ENCODE peak calls at places on chromosomes 7 and 10, in four cellular contexts. R is SK-N-SH, T is GM12878, J is H1. W is an unnamed sample.

GRCh38 chr10:116201670-116202430 is 71.2 kb downstream of the GFRA1 start:
- DNase-seq in T (no peak), R (no peak), J (no peak), W (no peak)

GRCh38 chr10:73791871-73792400 is 6.5 kb downstream of the ZSWIM8 start:
- DNase-seq in T (no peak), J (no peak), R (no peak), W (no peak)

GRCh38 chr10:77350134-77350533 is 287.5 kb downstream of the KCNMA1 start:
- DNase-seq in J (no peak), T (no peak), R (no peak), W (no peak)

GRCh38 chr7:30240401-30240800 is 44.0 kb upstream of the ZNRF2 start:
- DNase-seq in R (no peak), J (no peak), T (no peak), W (no peak)

GRCh38 chr10:86048973-86049372 is 317.6 kb downstream of the GRID1 start:
- DNase-seq in T (no peak), J (no peak), R (no peak), W (no peak)

GRCh38 chr7:151905766-151906165 is 28.9 kb upstream of the PRKAG2 start:
- DNase-seq in R (no peak), J (no peak), T (no peak), W (no peak)

GRCh38 chr10:104784452-104784851 is 143.4 kb downstream of the SORCS3 start:
- DNase-seq in R (no peak), T (no peak), J (no peak), W (no peak)

GRCh38 chr10:61900829-61901783 is at the start of gene ARID5B:
- DNase-seq in J (no peak), T (no peak), R (peak; percentile 68), W (peak; percentile 68)

GRCh38 chr7:36005286-36005685 is 147.8 kb upstream of the EEPD1 start:
- DNase-seq in R (no peak), T (no peak), J (no peak), W (no peak)

GRCh38 chr10:72622271-72622670 is 3.6 kb downstream of the MICU1 start:
- DNase-seq in R (no peak), T (no peak), J (no peak), W (no peak)

GRCh38 chr10:132809237-132810140 is 23.5 kb upstream of the NKX6-2 start:
- DNase-seq in J (no peak), R (no peak), T (no peak), W (no peak)

GRCh38 chr10:131168238-131168875 is 143.2 kb downstream of the TCERG1L start:
- DNase-seq in J (no peak), R (no peak), T (no peak), W (no peak)

GRCh38 chr10:113094114-113094486 is 144.1 kb downstream of the TCF7L2 start:
- DNase-seq in R (no peak), J (no peak), T (peak; percentile 23), W (no peak)

GRCh38 chr7:25807212-25807611 is 344.8 kb upstream of the NFE2L3 start:
- DNase-seq in R (no peak), T (no peak), J (no peak), W (no peak)

GRCh38 chr10:51471271-51471670 is 228.1 kb downstream of the CSTF2T start:
- DNase-seq in T (no peak), J (no peak), R (no peak), W (no peak)

GRCh38 chr10:121698902-121699301 is 100.7 kb upstream of the FGFR2 start:
- DNase-seq in J (no peak), R (no peak), T (no peak), W (no peak)

GRCh38 chr10:73768881-73769280 is 13.0 kb upstream of the CHCHD1 start:
- DNase-seq in R (no peak), J (no peak), T (no peak), W (no peak)

GRCh38 chr7:29435167-29435566 is 128.5 kb upstream of the PRR15 start:
- DNase-seq in J (no peak), R (no peak), T (no peak), W (no peak)

GRCh38 chr7:92840309-92840708 is 3.9 kb upstream of the CDK6 start:
- DNase-seq in T (no peak), J (no peak), R (no peak), W (no peak)

GRCh38 chr7:92303761-92304160 is 58.0 kb downstream of the ANKIB1 start:
- DNase-seq in T (no peak), R (no peak), J (no peak), W (no peak)

GRCh38 chr7:131021902-131022301 is 287.9 kb upstream of the KLF14 start:
- DNase-seq in J (no peak), T (no peak), R (no peak), W (no peak)

GRCh38 chr7:6278749-6279310 is 6.4 kb upstream of the CYTH3 start:
- DNase-seq in T (no peak), J (no peak), R (no peak), W (no peak)

GRCh38 chr10:71697938-71698709 is 21.5 kb downstream of the C10orf105 start:
- DNase-seq in T (peak; percentile 38), J (no peak), R (no peak), W (no peak)

GRCh38 chr10:72563327-72563932 is 62.4 kb downstream of the MICU1 start:
- DNase-seq in R (no peak), T (peak; percentile 69), J (no peak), W (no peak)

GRCh38 chr7:129496653-129497052 is 5.7 kb upstream of the SMKR1 start:
- DNase-seq in R (no peak), T (no peak), J (no peak), W (no peak)

GRCh38 chr7:18117482-18117881 is 89.8 kb upstream of the PRPS1L1 start:
- DNase-seq in R (no peak), J (no peak), T (no peak), W (no peak)

GRCh38 chr7:2705371-2706096 is 17.5 kb downstream of the AMZ1 start:
- DNase-seq in R (no peak), J (no peak), T (no peak), W (no peak)

GRCh38 chr7:107592361-107593024 is 12.4 kb downstream of the BCAP29 start:
- DNase-seq in T (no peak), R (no peak), J (no peak), W (no peak)

GRCh38 chr10:290026-290725 is 154.9 kb downstream of the ZMYND11 start:
- DNase-seq in T (no peak), J (no peak), R (no peak), W (no peak)

GRCh38 chr10:133261726-133262325 is 14.8 kb downstream of the ADAM8 start:
- DNase-seq in R (peak; percentile 98), J (no peak), T (no peak), W (no peak)

GRCh38 chr7:651032-651728 is 75.3 kb upstream of the DNAAF5 start:
- DNase-seq in J (no peak), T (no peak), R (no peak), W (no peak)

DNA sequence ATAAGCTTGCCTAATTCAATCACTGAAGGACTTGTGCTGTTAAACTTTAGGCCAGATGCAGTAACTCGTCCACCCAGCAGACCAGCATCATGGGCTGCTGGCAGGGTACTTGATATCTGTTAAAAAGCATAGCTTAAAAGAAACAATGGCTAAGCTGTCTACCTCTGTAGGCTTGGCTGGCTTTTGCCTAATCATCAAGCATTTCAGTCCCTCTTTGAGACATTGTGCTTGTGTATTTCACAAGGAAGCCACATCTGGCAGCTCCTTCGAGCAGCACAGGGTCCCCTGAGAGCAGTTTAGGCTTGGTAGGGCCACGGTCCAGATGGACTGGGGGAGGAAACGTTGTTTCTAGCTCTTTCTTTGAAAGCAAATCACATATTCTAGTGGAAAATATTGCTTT is 281.0 kb upstream of the KIAA1217 start:
- DNase-seq in R (no peak), J (no peak), T (no peak), W (no peak)
- TF ChIP-seq SIN3A in R (no peak), J (no peak), T (no peak), W (no peak)

GRCh38 chr10:22536620-22537019 is 177.8 kb downstream of the PIP4K2A start:
- DNase-seq in T (no peak), R (no peak), J (no peak), W (no peak)

GRCh38 chr10:22534849-22535604 is 179.4 kb downstream of the PIP4K2A start:
- DNase-seq in T (no peak), R (no peak), J (no peak), W (peak; percentile 76)

GRCh38 chr10:22531441-22531840 is 182.9 kb downstream of the PIP4K2A start:
- DNase-seq in R (no peak), T (no peak), J (no peak), W (no peak)

GRCh38 chr10:22531008-22531407 is 183.4 kb downstream of the PIP4K2A start:
- DNase-seq in T (no peak), R (no peak), J (no peak), W (no peak)
- TF ChIP-seq TCF12 in T (no peak), R (no peak), J (no peak), W (no peak)

GRCh38 chr10:118980870-118981269 is 48.6 kb upstream of the NANOS1 start:
- DNase-seq in R (no peak), T (no peak), J (no peak), W (no peak)
- TF ChIP-seq SIN3A in R (no peak), T (no peak), J (no peak), W (no peak)

GRCh38 chr10:12875100-12875499 is 126.4 kb downstream of the CCDC3 start:
- DNase-seq in T (no peak), J (no peak), R (no peak), W (no peak)
- TF ChIP-seq TCF12 in T (no peak), J (no peak), R (no peak), W (no peak)

GRCh38 chr10:18684416-18684815 is 25.2 kb downstream of the ARL5B start:
- DNase-seq in R (no peak), J (no peak), T (no peak), W (no peak)
- TF ChIP-seq SIN3A in R (no peak), J (no peak), T (no peak), W (no peak)

GRCh38 chr10:119541459-119542356 is 811 bp downstream of the RGS10 start:
- DNase-seq in T (no peak), J (no peak), R (no peak), W (no peak)
- TF ChIP-seq TCF12 in T (no peak), J (no peak), R (no peak), W (no peak)

GRCh38 chr10:124746992-124747391 is 2.8 kb upstream of the FAM53B start:
- DNase-seq in T (no peak), J (no peak), R (no peak), W (no peak)

GRCh38 chr10:124744047-124744687 is at the start of gene FAM53B:
- DNase-seq in J (no peak), T (no peak), R (peak; percentile 92), W (no peak)

GRCh38 chr10:124745257-124745656 is 1.1 kb upstream of the FAM53B start:
- DNase-seq in R (no peak), T (no peak), J (no peak), W (no peak)

GRCh38 chr10:124744688-124745055 is 494 bp upstream of the FAM53B start:
- DNase-seq in T (no peak), R (no peak), J (no peak), W (peak; percentile 89)

GRCh38 chr10:124745678-124746077 is 1.5 kb upstream of the FAM53B start:
- DNase-seq in J (no peak), R (peak; percentile 60), T (no peak), W (peak; percentile 56)
- TF ChIP-seq SIN3A in J (no peak), R (no peak), T (no peak), W (no peak)

W was measured in HepG2.